ENCODE peak calls at places on chromosome 9, in four cellular contexts. W, D, G and Q are unnamed samples.

GRCh38 chr9:97531750-97532383 is 30.4 kb downstream of the TMOD1 start:
- DNase-seq in W (no peak), D (no peak), G (no peak), Q (no peak)

GRCh38 chr9:110207071-110207923 is 662 bp downstream of the C9orf152 start:
- DNase-seq in W (peak), D (no peak), G (no peak), Q (no peak)

GRCh38 chr9:98794802-98795201 is 1.6 kb downstream of the ANKS6 start:
- DNase-seq in W (no peak), D (no peak), G (no peak), Q (no peak)

GRCh38 chr9:12640021-12640587 is 53.1 kb upstream of the TYRP1 start:
- DNase-seq in W (no peak), D (no peak), G (peak), Q (no peak)

GRCh38 chr9:33263131-33263935 is 1.2 kb downstream of the BAG1 start:
- DNase-seq in W (no peak), D (no peak), G (no peak), Q (no peak)

GRCh38 chr9:135377431-135377830 is 102.2 kb upstream of the PPP1R26 start:
- DNase-seq in W (no peak), D (no peak), G (no peak), Q (no peak)

GRCh38 chr9:96494215-96494800 is 44.3 kb downstream of the HABP4 start:
- DNase-seq in W (no peak), D (no peak), G (no peak), Q (no peak)

GRCh38 chr9:135474915-135475314 is 4.7 kb upstream of the PPP1R26 start:
- DNase-seq in W (no peak), D (no peak), G (peak), Q (no peak)

GRCh38 chr9:89594811-89595550 is 9.8 kb upstream of the GADD45G start:
- DNase-seq in W (no peak), D (no peak), G (no peak), Q (no peak)

GRCh38 chr9:93207860-93208734 is 24.2 kb downstream of the WNK2 start:
- DNase-seq in W (peak), D (no peak), G (no peak), Q (no peak)

GRCh38 chr9:99680191-99680590 is 141.5 kb upstream of the NR4A3 start:
- DNase-seq in W (no peak), D (no peak), G (no peak), Q (no peak)

GRCh38 chr9:125763373-125763772 is 16.2 kb downstream of the PBX3 start:
- DNase-seq in W (no peak), D (no peak), G (peak), Q (no peak)

GRCh38 chr9:33698267-33698666 is 97.1 kb upstream of the PRSS3 start:
- DNase-seq in W (no peak), D (no peak), G (no peak), Q (no peak)

GRCh38 chr9:125752070-125752628 is 5.0 kb downstream of the PBX3 start:
- DNase-seq in W (no peak), D (no peak), G (no peak), Q (no peak)

GRCh38 chr9:27384262-27385014 is 87.5 kb upstream of the EQTN start:
- DNase-seq in W (no peak), D (no peak), G (no peak), Q (no peak)

GRCh38 chr9:136599811-136600660 is 54.2 kb upstream of the NOTCH1 start:
- DNase-seq in W (no peak), D (no peak), G (no peak), Q (no peak)

GRCh38 chr9:136028760-136029470 is 66.2 kb downstream of the NACC2 start:
- DNase-seq in W (peak), D (no peak), G (no peak), Q (no peak)

GRCh38 chr9:137194388-137194787 is 5.9 kb downstream of the SSNA1 start:
- DNase-seq in W (peak), D (no peak), G (no peak), Q (no peak)

GRCh38 chr9:102779341-102779740 is 215.8 kb upstream of the CYLC2 start:
- DNase-seq in W (no peak), D (no peak), G (no peak), Q (no peak)

DNA sequence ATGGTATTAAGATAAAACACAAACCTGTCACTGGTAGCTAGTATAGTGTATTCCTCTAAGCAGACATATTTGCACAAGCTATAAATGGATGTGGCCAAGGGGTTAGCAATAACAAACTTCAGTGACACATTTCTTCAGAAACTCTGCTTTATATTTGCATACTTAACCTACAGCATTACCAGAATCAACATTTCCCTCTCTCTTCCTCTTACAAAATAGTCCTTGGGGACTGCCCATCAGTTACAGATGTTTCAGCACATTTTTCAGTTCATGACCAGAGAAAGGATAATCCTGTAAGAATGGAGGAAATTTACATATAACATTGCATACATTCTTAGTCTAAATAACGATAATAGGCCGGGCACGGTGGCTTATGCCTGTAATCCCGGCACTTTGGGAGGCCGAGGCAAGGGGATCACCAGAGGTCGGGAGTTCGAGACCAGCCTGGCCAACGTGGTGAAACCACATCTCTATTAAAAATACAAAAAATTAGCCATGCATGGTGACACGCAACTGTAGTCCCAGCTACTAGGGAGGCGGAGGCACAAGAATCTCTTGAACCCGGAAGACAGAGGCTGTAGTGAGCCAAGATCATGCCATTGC is 25.3 kb upstream of the SLC1A1 start:
- DNase-seq in W (no peak), D (no peak), G (no peak), Q (no peak)
- H3K27ac ChIP-seq in W (no peak), D (no peak), G (no peak), Q (no peak)

DNA sequence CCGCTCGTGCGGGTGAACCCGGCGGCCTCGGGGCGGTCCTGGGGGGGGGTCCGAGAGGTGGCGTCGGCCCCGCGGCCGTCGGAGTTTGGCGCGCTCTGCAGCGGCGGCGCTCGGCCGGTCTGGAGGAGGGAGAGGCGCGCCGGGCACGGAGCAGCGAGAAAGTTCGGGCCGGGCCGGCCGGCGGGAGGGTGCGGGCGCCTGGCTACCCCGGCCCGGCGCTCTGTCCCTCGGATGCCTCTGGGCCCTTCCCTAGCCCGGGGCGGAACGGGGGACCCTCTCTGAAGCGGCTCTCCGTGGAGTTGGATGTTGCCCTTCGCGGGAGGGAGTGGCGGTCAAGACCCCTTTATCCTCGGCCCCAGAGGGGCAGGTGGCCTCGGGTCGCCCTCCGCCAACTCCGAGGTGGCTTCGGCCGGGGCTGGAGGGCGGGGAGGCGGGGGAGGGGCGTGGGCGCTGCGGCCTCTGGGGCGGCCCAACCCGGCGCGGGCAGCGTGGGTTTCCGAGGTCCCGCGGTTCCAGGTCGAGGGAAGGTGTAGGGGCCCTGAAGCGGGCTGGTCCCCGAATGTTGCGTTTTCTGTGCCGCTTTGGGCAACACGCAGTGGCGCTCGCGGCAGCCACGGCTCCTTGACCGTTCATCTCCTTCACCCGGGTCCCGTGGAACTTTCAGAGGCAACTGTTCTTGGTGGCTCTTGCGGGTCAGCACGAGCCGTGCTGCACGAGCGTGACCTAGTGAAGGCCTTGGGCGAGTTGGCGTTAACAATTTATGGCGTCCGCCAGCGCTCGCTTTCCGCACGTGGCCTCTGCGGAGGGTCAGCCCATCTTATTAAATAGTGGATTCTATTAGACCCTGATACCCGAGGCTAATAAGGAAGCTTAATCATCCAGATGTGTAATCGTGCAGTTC is 290.5 kb downstream of the DOCK8 start:
- DNase-seq in W (peak), D (no peak), G (peak), Q (peak)
- H3K27ac ChIP-seq in W (peak), D (no peak), G (peak), Q (no peak)

GRCh38 chr9:105251733-105252404 is 7.4 kb downstream of the SLC44A1 start:
- DNase-seq in W (no peak), D (no peak), G (no peak), Q (no peak)

GRCh38 chr9:105245720-105246161 is 1.3 kb downstream of the SLC44A1 start:
- DNase-seq in W (no peak), D (no peak), G (no peak), Q (no peak)

GRCh38 chr9:105251133-105251532 is 6.7 kb downstream of the SLC44A1 start:
- DNase-seq in W (no peak), D (no peak), G (no peak), Q (no peak)

GRCh38 chr9:105246656-105247162 is 2.3 kb downstream of the SLC44A1 start:
- DNase-seq in W (no peak), D (no peak), G (no peak), Q (no peak)

GRCh38 chr9:105248691-105249090 is 4.2 kb downstream of the SLC44A1 start:
- DNase-seq in W (no peak), D (no peak), G (no peak), Q (no peak)
- H3K27ac ChIP-seq in W (no peak), D (no peak), G (no peak), Q (no peak)

GRCh38 chr9:129209580-129209979 is 31.5 kb upstream of the IER5L start:
- DNase-seq in W (no peak), D (no peak), G (no peak), Q (no peak)
- H3K27ac ChIP-seq in W (no peak), D (no peak), G (no peak), Q (no peak)

DNA sequence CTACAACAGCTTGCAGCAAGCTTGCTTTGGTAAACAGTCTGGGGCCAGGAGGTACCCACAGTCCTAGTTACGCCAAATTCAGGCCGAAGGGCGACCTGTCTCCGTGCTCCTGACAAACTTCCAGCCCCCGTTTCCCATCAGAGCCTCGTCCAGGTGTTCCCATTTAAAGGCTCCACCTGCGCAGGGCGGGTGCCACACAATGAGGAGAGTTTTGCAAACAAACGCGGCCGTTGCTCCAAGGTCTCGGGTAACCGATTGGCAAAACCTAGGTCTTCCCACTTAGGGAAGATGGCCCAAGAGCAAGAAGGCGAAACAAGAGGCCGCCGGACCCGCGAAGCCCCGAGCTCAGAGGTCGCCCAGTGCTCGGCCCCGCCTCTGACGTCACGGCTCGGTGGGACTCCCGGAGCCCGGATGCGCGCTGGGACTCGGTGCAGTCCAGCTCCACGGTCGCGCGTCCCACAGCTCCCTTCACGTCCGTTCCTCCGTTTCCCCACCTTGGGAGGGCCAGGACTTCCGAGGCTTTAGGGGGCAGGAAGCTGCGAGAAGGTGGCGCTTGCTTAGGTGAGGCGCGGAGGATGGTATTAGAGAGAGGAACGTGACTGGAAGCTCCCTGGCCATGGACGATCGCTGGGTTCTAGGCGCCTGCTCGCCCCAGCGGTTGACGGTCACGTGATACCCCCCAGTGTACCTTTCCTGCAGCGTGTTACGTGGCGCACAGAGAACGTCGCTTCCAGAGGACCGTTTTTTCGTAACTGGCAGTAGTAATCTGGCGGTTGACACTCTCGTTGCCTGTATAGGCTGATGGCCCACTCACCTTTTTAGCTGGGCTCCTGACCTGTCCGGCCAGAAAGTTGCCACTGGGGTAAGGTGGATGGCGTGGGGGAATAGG is 41.8 kb upstream of the KDM4C start:
- DNase-seq in W (peak), D (peak), G (peak), Q (peak)
- H3K27ac ChIP-seq in W (peak), D (peak), G (peak), Q (no peak)

GRCh38 chr9:88251903-88252302 is 113.6 kb upstream of the SPATA31C2 start:
- DNase-seq in W (no peak), D (no peak), G (no peak), Q (no peak)
- H3K27ac ChIP-seq in W (no peak), D (no peak), G (no peak), Q (no peak)

GRCh38 chr9:122201641-122202040 is 27.1 kb downstream of the LHX6 start:
- DNase-seq in W (peak), D (no peak), G (no peak), Q (no peak)

GRCh38 chr9:122203995-122204394 is 24.8 kb downstream of the LHX6 start:
- DNase-seq in W (no peak), D (no peak), G (no peak), Q (no peak)

GRCh38 chr9:122197882-122198281 is 30.9 kb downstream of the LHX6 start:
- DNase-seq in W (no peak), D (no peak), G (no peak), Q (no peak)

GRCh38 chr9:122202099-122202498 is 26.7 kb downstream of the LHX6 start:
- DNase-seq in W (no peak), D (no peak), G (no peak), Q (no peak)

GRCh38 chr9:122200960-122201635 is 27.7 kb downstream of the LHX6 start:
- DNase-seq in W (peak), D (no peak), G (no peak), Q (no peak)
- H3K27ac ChIP-seq in W (no peak), D (no peak), G (no peak), Q (no peak)

GRCh38 chr9:133367778-133368177 is 8.1 kb downstream of the SURF4 start:
- DNase-seq in W (no peak), D (no peak), G (no peak), Q (no peak)
- H3K27ac ChIP-seq in W (peak), D (peak), G (no peak), Q (no peak)

DNA sequence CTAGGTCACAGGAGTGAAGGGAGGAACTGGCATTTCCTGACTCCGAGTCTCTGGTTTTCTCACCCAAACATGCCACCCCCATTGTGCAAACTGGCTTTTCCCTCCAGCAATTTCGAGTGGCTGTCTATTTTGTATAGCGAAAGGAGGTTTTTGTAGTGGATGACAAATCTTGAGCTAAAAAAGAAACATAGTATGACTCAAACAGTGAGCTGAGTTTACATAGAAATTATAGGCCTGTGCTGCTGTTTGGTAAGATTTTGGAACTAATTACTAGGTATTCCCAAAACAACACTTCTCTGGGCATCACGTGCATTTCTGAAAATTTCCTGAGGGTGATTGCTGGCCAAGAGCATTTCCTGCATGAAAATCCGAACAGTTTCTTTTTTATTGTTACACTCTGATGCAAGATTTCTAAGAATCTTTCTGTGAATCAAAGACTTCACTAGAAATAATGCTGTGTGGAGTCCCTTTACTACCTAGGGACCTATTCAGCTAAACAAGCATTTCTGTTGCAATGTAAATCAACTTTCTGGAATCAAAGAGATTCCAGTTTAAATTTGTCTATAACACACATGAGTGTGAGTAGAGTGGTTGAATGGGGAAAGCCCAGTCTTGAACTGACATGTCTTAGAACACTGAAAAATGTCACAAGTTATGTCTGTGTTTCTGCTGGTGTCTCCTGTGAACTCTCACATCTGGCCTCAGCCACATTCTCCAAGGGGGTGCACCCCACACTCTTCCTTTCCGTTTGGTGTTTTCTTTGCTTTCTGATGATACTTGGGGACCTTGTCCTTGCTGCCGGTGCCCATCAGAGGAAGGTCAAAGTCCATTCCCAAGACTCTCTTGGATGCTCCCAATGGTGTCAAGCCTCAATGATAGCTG is 33.3 kb upstream of the DAPK1 start:
- DNase-seq in W (no peak), D (no peak), G (no peak), Q (no peak)
- H3K27ac ChIP-seq in W (no peak), D (no peak), G (no peak), Q (no peak)

GRCh38 chr9:16310288-16311145 is 560.0 kb downstream of the BNC2 start:
- DNase-seq in W (no peak), D (no peak), G (no peak), Q (no peak)
- H3K27ac ChIP-seq in W (no peak), D (no peak), G (no peak), Q (no peak)